ENCODE peak calls at places on chromosomes 5 and 9, in seven cellular contexts. M is CD8-positive, alpha-beta T cell; Z is head of caudate nucleus; Q is Ammon's horn; G is NCI-H2029 treated with DMSO at 0.1 percent for 48 hours; U is T-cell; J is pancreas. R is an unnamed sample.

GRCh38 chr5:31270396-31270795 is 76.9 kb downstream of the CDH6 start:
- DNase-seq in M (no peak), Z (no peak), Q (peak; percentile 10), G (peak; percentile 2), U (no peak), J (no peak), R (no peak)

GRCh38 chr5:138743506-138743905 is 9.7 kb upstream of the CTNNA1 start:
- DNase-seq in M (no peak), Z (no peak), Q (no peak), G (no peak), U (no peak), J (no peak), R (no peak)

GRCh38 chr9:106632621-106633020 is 230.3 kb upstream of the ZNF462 start:
- DNase-seq in M (no peak), Z (no peak), Q (no peak), G (no peak), U (no peak), J (no peak), R (no peak)

GRCh38 chr5:7321724-7322123 is 74.2 kb upstream of the ADCY2 start:
- DNase-seq in M (no peak), Z (no peak), Q (peak; percentile 37), G (no peak), U (no peak), J (no peak), R (no peak)

GRCh38 chr5:76942581-76942980 is 10.3 kb upstream of the CRHBP start:
- DNase-seq in M (no peak), Z (no peak), Q (peak; percentile 12), G (no peak), U (no peak), J (no peak), R (no peak)

GRCh38 chr5:157266286-157267007 is 524 bp downstream of the CYFIP2 start:
- DNase-seq in M (peak; percentile 56), Z (peak; percentile 59), Q (no peak), G (no peak), U (no peak), J (peak; percentile 45), R (no peak)

GRCh38 chr9:135473972-135474543 is 5.5 kb upstream of the PPP1R26 start:
- DNase-seq in M (no peak), Z (no peak), Q (no peak), G (no peak), U (no peak), J (no peak), R (no peak)

GRCh38 chr9:112091805-112092204 is 83.3 kb downstream of the SUSD1 start:
- DNase-seq in M (no peak), Z (no peak), Q (peak; percentile 73), G (peak; percentile 56), U (no peak), J (peak; percentile 29), R (peak; percentile 60)

GRCh38 chr9:134964271-134964670 is 46.6 kb upstream of the FCN1 start:
- DNase-seq in M (no peak), Z (peak; percentile 28), Q (no peak), G (no peak), U (no peak), J (no peak), R (peak; percentile 26)

GRCh38 chr5:136769900-136770684 is 404.7 kb upstream of the TRPC7 start:
- DNase-seq in M (peak; percentile 19), Z (peak; percentile 81), Q (peak; percentile 84), G (peak; percentile 28), U (no peak), J (peak; percentile 71), R (peak; percentile 51)

GRCh38 chr5:128778474-128778873 is 186.8 kb upstream of the SLC27A6 start:
- DNase-seq in M (no peak), Z (no peak), Q (no peak), G (no peak), U (no peak), J (no peak), R (no peak)

GRCh38 chr9:88236531-88237453 is 98.5 kb upstream of the SPATA31C2 start:
- DNase-seq in M (no peak), Z (peak; percentile 58), Q (peak; percentile 69), G (no peak), U (no peak), J (no peak), R (no peak)

GRCh38 chr5:98938459-98938858 is 9.7 kb upstream of the CHD1 start:
- DNase-seq in M (no peak), Z (no peak), Q (no peak), G (no peak), U (no peak), J (no peak), R (no peak)

GRCh38 chr5:172162348-172162747 is 25.7 kb downstream of the STK10 start:
- DNase-seq in M (no peak), Z (no peak), Q (no peak), G (no peak), U (no peak), J (no peak), R (no peak)

GRCh38 chr5:135193213-135194125 is 159.4 kb upstream of the PITX1 start:
- DNase-seq in M (no peak), Z (no peak), Q (no peak), G (no peak), U (no peak), J (no peak), R (no peak)

GRCh38 chr9:109880276-109881169 is 100.5 kb downstream of the PALM2AKAP2 start:
- DNase-seq in M (peak; percentile 16), Z (no peak), Q (no peak), G (no peak), U (no peak), J (no peak), R (no peak)

GRCh38 chr5:176793736-176794135 is 16.6 kb upstream of the UNC5A start:
- DNase-seq in M (no peak), Z (no peak), Q (no peak), G (no peak), U (no peak), J (no peak), R (no peak)

GRCh38 chr5:88861213-88861612 is 21.8 kb downstream of the MEF2C start:
- DNase-seq in M (no peak), Z (no peak), Q (no peak), G (no peak), U (no peak), J (no peak), R (no peak)

GRCh38 chr9:112130997-112131396 is 44.1 kb downstream of the SUSD1 start:
- DNase-seq in M (no peak), Z (no peak), Q (no peak), G (no peak), U (no peak), J (no peak), R (no peak)

GRCh38 chr5:124773291-124774001 is 27.0 kb upstream of the ZNF608 start:
- DNase-seq in M (no peak), Z (no peak), Q (peak; percentile 75), G (no peak), U (no peak), J (no peak), R (no peak)

GRCh38 chr5:110055301-110055700 is 365.6 kb downstream of the MAN2A1 start:
- DNase-seq in M (no peak), Z (no peak), Q (peak; percentile 47), G (no peak), U (no peak), J (no peak), R (no peak)

GRCh38 chr5:147417133-147417813 is 92.6 kb downstream of the DPYSL3 start:
- DNase-seq in M (no peak), Z (no peak), Q (no peak), G (peak; percentile 69), U (no peak), J (peak; percentile 70), R (no peak)

GRCh38 chr9:124894741-124895170 is 32.8 kb downstream of the ARPC5L start:
- DNase-seq in M (peak; percentile 33), Z (no peak), Q (peak; percentile 71), G (no peak), U (peak; percentile 57), J (no peak), R (no peak)

GRCh38 chr9:137956039-137956438 is 78.5 kb downstream of the CACNA1B start:
- DNase-seq in M (no peak), Z (no peak), Q (no peak), G (no peak), U (no peak), J (no peak), R (no peak)

GRCh38 chr9:35555246-35555701 is 49.8 kb upstream of the TESK1 start:
- DNase-seq in M (no peak), Z (no peak), Q (no peak), G (no peak), U (no peak), J (no peak), R (no peak)

R was measured in left lobe of liver.